ENCODE peak calls at places on chromosomes 2 and 18, in seven cellular contexts. A is stomach, M is endothelial cell of umbilical vein, Y is HCT116, L is transverse colon, G is K562, K is SK-N-SH. F is an unnamed sample.

GRCh38 chr2:215724171-215724570 is 288.3 kb upstream of the FN1 start:
- DNase-seq in A (no peak), M (no peak), Y (no peak), L (no peak), G (no peak), K (no peak), F (no peak)

GRCh38 chr2:111618953-111619902 is 264.8 kb downstream of the ANAPC1 start:
- DNase-seq in A (no peak), M (no peak), Y (peak), L (no peak), G (no peak), K (no peak), F (no peak)

GRCh38 chr2:170996316-170996715 is 67.3 kb downstream of the GORASP2 start:
- DNase-seq in A (no peak), M (no peak), Y (no peak), L (no peak), G (no peak), K (no peak), F (no peak)

GRCh38 chr2:69637923-69638322 is 5.6 kb downstream of the AAK1 start:
- DNase-seq in A (no peak), M (no peak), Y (no peak), L (no peak), G (no peak), K (no peak), F (no peak)

GRCh38 chr2:111622859-111623258 is 261.1 kb downstream of the ANAPC1 start:
- DNase-seq in A (no peak), M (no peak), Y (no peak), L (no peak), G (no peak), K (no peak), F (no peak)

GRCh38 chr2:241673189-241673663 is 13.4 kb downstream of the DTYMK start:
- DNase-seq in A (no peak), M (no peak), Y (no peak), L (no peak), G (no peak), K (no peak), F (no peak)

GRCh38 chr2:71617266-71617665 is 163.9 kb downstream of the DYSF start:
- DNase-seq in A (peak), M (no peak), Y (no peak), L (no peak), G (no peak), K (no peak), F (no peak)

GRCh38 chr2:100412866-100413265 is 4.6 kb downstream of the CHST10 start:
- DNase-seq in A (no peak), M (no peak), Y (no peak), L (no peak), G (no peak), K (no peak), F (no peak)

GRCh38 chr18:3383381-3383915 is 66.5 kb upstream of the TGIF1 start:
- DNase-seq in A (no peak), M (no peak), Y (no peak), L (no peak), G (no peak), K (no peak), F (no peak)

GRCh38 chr2:202635441-202636296 is 900 bp downstream of the FAM117B start:
- DNase-seq in A (peak), M (peak), Y (peak), L (peak), G (peak), K (peak), F (peak)

GRCh38 chr2:95349568-95350319 is 52.6 kb downstream of the KCNIP3 start:
- DNase-seq in A (peak), M (no peak), Y (no peak), L (no peak), G (no peak), K (no peak), F (no peak)

GRCh38 chr18:9403795-9404564 is 69.4 kb downstream of the TWSG1 start:
- DNase-seq in A (no peak), M (no peak), Y (no peak), L (no peak), G (no peak), K (no peak), F (no peak)

GRCh38 chr2:40101076-40101688 is 322.1 kb upstream of the THUMPD2 start:
- DNase-seq in A (no peak), M (no peak), Y (no peak), L (no peak), G (no peak), K (no peak), F (no peak)

GRCh38 chr18:9418047-9418690 is 57.1 kb upstream of the RALBP1 start:
- DNase-seq in A (no peak), M (no peak), Y (no peak), L (no peak), G (no peak), K (peak), F (no peak)

DNA sequence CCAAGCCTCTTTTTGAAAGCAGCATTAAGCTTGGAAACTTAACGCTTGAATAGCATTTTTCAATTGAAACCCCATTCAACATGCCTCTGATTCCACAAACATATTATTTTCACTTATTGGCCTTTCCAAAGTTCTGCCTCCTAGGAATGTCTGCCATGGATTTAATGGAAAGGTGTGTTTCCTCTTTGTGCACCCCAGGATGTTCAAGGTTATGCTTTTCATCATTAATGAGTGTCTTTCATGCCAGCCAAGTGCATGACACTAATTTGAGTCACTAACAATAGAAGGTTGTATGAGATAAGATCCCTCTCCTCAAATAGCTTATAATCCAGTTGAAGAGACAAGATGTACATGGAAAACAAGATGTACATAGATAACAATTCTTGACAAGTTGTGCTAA is 84.7 kb downstream of the ALPK2 start:
- DNase-seq in A (no peak), M (no peak), Y (no peak), L (no peak), G (no peak), K (no peak), F (no peak)
- TF ChIP-seq POLR2AphosphoS5 in A (no peak), M (no peak), Y (no peak), L (no peak), G (no peak), K (no peak), F (no peak)

GRCh38 chr2:150620371-150620770 is 132.9 kb upstream of the RND3 start:
- DNase-seq in A (no peak), M (peak), Y (no peak), L (no peak), G (no peak), K (no peak), F (no peak)

GRCh38 chr2:150618215-150618905 is 130.9 kb upstream of the RND3 start:
- DNase-seq in A (no peak), M (no peak), Y (no peak), L (no peak), G (no peak), K (no peak), F (no peak)

GRCh38 chr2:150620860-150621259 is 133.4 kb upstream of the RND3 start:
- DNase-seq in A (no peak), M (no peak), Y (no peak), L (no peak), G (no peak), K (no peak), F (no peak)

GRCh38 chr2:150619607-150620330 is 132.3 kb upstream of the RND3 start:
- DNase-seq in A (no peak), M (peak), Y (no peak), L (no peak), G (no peak), K (no peak), F (no peak)

GRCh38 chr2:150617351-150617750 is 129.9 kb upstream of the RND3 start:
- DNase-seq in A (no peak), M (no peak), Y (no peak), L (no peak), G (no peak), K (no peak), F (no peak)
- TF ChIP-seq POLR2AphosphoS5 in A (no peak), M (no peak), Y (no peak), L (no peak), G (no peak), K (no peak), F (no peak)

GRCh38 chr18:63320041-63320689 is 596 bp upstream of the BCL2 start:
- DNase-seq in A (peak), M (peak), Y (peak), L (peak), G (peak), K (peak), F (peak)

GRCh38 chr18:63322246-63322645 is 2.7 kb upstream of the BCL2 start:
- DNase-seq in A (no peak), M (no peak), Y (no peak), L (no peak), G (no peak), K (no peak), F (no peak)

GRCh38 chr18:63321291-63321690 is 1.7 kb upstream of the BCL2 start:
- DNase-seq in A (no peak), M (no peak), Y (no peak), L (no peak), G (no peak), K (no peak), F (no peak)

GRCh38 chr18:63319383-63320040 is at the start of gene BCL2:
- DNase-seq in A (no peak), M (peak), Y (no peak), L (peak), G (peak), K (no peak), F (no peak)

DNA sequence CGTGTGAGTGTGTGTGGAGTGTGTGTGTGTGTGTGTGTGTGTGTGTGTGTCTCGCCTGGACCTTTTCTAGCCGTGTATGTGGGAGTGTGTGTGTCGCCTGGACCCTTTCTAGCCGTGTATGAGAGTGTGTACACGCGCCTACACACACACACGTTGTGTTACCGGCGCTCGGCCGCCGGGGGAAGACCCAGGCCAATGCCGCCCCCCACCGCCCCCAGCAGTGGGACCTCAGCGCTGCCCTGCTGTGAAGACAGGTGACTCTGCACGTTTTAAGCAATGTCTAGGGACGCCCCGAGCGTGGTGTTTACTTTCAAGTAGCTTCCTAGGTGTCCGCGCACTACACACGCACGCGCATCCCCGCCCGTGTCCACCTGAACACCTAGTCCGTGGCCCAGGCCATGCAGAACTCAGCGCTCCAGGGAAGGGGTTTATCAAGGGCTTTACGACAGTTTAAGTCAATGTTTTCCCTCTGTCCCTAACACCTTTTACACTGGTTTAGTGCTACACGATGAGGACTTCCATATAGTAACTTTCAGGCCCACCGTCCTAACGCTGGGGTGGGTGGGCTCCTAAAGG is 1.2 kb upstream of the BCL2 start:
- DNase-seq in A (peak), M (peak), Y (no peak), L (peak), G (peak), K (peak), F (no peak)
- TF ChIP-seq POLR2AphosphoS5 in A (no peak), M (no peak), Y (no peak), L (no peak), G (no peak), K (no peak), F (peak)

DNA sequence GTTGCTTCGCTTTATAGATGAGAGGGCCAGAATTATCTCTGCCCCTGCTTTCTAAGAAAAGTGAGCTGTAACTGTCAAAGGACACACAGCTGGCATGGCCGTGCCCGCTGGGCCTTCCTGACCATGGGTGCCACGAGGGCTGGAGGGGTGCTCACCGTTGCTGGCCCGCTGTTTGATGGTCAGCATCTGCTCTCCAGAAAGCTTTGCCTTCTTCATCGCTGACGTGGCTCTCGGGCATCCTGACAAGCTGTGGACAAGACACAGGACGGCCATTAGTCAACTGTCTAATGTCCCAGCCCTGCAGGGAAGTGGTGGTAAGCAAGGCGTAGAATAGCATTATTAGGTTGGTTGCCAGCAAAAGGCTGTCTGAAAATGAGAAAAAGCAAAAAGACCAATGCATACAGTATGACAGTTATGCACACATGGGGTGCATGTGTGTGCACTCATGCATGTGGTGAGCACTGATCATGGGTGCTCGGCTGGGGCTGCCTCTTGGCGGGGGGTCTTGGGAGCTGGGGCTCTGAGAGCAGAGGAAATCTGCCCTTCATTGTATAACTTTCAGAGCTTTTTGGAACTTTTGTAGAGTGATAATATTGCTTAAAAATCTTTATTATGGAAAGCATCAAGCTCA is 64.7 kb upstream of the PXDN start:
- DNase-seq in A (no peak), M (no peak), Y (no peak), L (no peak), G (no peak), K (no peak), F (no peak)
- TF ChIP-seq POLR2AphosphoS5 in A (no peak), M (no peak), Y (no peak), L (no peak), G (no peak), K (no peak), F (no peak)

DNA sequence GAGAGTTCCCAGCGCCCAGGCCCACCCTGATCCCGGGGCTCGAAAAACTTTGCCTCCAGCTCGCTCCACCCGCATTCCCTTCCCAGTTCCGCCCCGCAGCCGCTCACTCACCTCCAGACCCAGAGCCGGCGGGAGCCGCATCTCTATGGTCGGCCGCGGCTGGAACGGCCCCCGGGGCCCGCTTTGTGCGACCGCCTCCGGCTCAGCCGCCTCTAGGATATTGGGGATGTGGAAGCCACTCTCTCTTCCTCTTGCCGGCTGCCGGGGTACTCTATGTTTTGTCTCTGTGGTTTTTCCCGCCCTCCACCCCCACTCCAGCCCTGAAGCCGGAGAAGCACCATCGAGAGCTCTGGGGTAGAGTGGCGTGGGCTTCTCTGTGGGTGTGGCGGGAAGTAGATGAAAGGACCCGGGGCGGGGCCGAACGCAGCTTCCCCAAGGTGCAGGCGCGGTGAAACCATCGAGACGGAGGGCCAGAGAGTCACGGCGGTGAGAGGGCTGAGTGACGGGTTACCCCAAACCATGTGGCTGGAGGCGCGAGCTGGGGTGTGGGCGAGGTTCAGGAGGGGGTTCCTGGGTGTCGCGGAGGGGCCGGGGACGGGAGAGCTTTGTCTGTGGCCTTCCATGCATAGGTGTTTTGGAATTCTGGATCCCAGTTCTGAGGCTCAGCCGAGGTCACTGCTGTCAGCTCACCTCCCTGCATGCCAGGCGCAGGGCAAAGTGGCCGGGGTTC is at the start of the genes BCS1L and ZNF142:
- DNase-seq in A (peak), M (peak), Y (peak), L (peak), G (peak), K (peak), F (peak)
- TF ChIP-seq POLR2AphosphoS5 in A (peak), M (peak), Y (peak), L (peak), G (no peak), K (peak), F (peak)

GRCh38 chr2:54285451-54285850 is 29.4 kb upstream of the TSPYL6 start:
- DNase-seq in A (no peak), M (no peak), Y (no peak), L (no peak), G (no peak), K (no peak), F (no peak)
- TF ChIP-seq POLR2AphosphoS5 in A (no peak), M (no peak), Y (no peak), L (no peak), G (no peak), K (no peak), F (no peak)

GRCh38 chr2:74147729-74148456 is at the start of gene BOLA3:
- DNase-seq in A (peak), M (peak), Y (peak), L (peak), G (peak), K (peak), F (peak)
- TF ChIP-seq POLR2AphosphoS5 in A (no peak), M (peak), Y (peak), L (no peak), G (peak), K (peak), F (peak)

GRCh38 chr2:221390846-221391245 is 181.3 kb downstream of the EPHA4 start:
- DNase-seq in A (no peak), M (no peak), Y (no peak), L (no peak), G (no peak), K (no peak), F (no peak)
- TF ChIP-seq POLR2AphosphoS5 in A (no peak), M (no peak), Y (no peak), L (no peak), G (no peak), K (no peak), F (no peak)